ENCODE peak calls at places on chromosomes 12 and 14, in five cellular contexts. D is fibroblast of lung, P is HCT116, T is lung, Q is colonic mucosa. X is an unnamed sample.

GRCh38 chr14:85519661-85520305 is 10.2 kb upstream of the FLRT2 start:
- DNase-seq in D (no peak), P (no peak), Q (no peak), T (no peak), X (no peak)

GRCh38 chr14:61281911-61282310 is 773 bp upstream of the TMEM30B start:
- DNase-seq in D (no peak), Q (no peak), T (no peak), P (no peak), X (no peak)

GRCh38 chr14:96130854-96131253 is 73.8 kb upstream of the BDKRB2 start:
- DNase-seq in T (no peak), D (peak; percentile 64), P (no peak), Q (no peak), X (no peak)

GRCh38 chr12:30023186-30023585 is 239.4 kb upstream of the TMTC1 start:
- DNase-seq in D (peak; percentile 73), Q (no peak), P (no peak), T (no peak), X (no peak)

GRCh38 chr14:103141117-103141796 is 18.0 kb downstream of the TNFAIP2 start:
- DNase-seq in P (peak; percentile 73), D (peak; percentile 20), Q (peak; percentile 53), T (peak; percentile 51), X (peak; percentile 43)

GRCh38 chr14:90641111-90642010 is 174.9 kb downstream of the TTC7B start:
- DNase-seq in T (no peak), D (peak; percentile 39), P (no peak), Q (no peak), X (no peak)

GRCh38 chr14:52583544-52583943 is 30.9 kb downstream of the GPR137C start:
- DNase-seq in P (no peak), Q (no peak), T (no peak), D (peak; percentile 12), X (no peak)

GRCh38 chr14:100032749-100033148 is 32.5 kb upstream of the EVL start:
- DNase-seq in Q (no peak), P (no peak), D (no peak), T (no peak), X (no peak)

GRCh38 chr12:120265483-120266179 is at the start of gene PXN:
- DNase-seq in T (peak; percentile 84), Q (peak; percentile 91), D (peak; percentile 61), P (peak; percentile 67), X (peak; percentile 83)

GRCh38 chr12:71197460-71197859 is 39.7 kb upstream of the TSPAN8 start:
- DNase-seq in P (no peak), Q (no peak), D (no peak), T (no peak), X (no peak)

GRCh38 chr12:127628655-127629054 is 638.3 kb upstream of the TMEM132C start:
- DNase-seq in Q (no peak), P (no peak), T (no peak), D (peak; percentile 94), X (no peak)

GRCh38 chr12:21562859-21563258 is 36.8 kb downstream of the SPX start:
- DNase-seq in T (no peak), D (no peak), Q (no peak), P (no peak), X (no peak)

GRCh38 chr12:82857911-82858533 is 171.3 kb downstream of the TMTC2 start:
- DNase-seq in D (no peak), Q (no peak), T (no peak), P (no peak), X (no peak)

GRCh38 chr12:23380419-23381100 is 568.9 kb downstream of the SOX5 start:
- DNase-seq in D (no peak), T (no peak), P (no peak), Q (no peak), X (no peak)

GRCh38 chr12:32804301-32804700 is 48.6 kb upstream of the YARS2 start:
- DNase-seq in Q (no peak), D (no peak), P (no peak), T (no peak), X (no peak)

GRCh38 chr14:104307246-104307626 is 168.8 kb downstream of the KIF26A start:
- DNase-seq in D (no peak), T (no peak), Q (no peak), P (no peak), X (no peak)

GRCh38 chr12:117112268-117112595 is 13.0 kb upstream of the TESC start:
- DNase-seq in T (no peak), Q (no peak), P (no peak), D (no peak), X (no peak)

GRCh38 chr14:61596985-61597384 is 98.3 kb upstream of the HIF1A start:
- DNase-seq in Q (no peak), T (no peak), P (no peak), D (no peak), X (no peak)

GRCh38 chr12:67698711-67699603 is 50.4 kb downstream of the DYRK2 start:
- DNase-seq in T (no peak), P (no peak), D (peak; percentile 67), Q (no peak), X (no peak)

GRCh38 chr14:53368714-53369191 is 215.6 kb upstream of the DDHD1 start:
- DNase-seq in T (no peak), D (peak; percentile 92), P (no peak), Q (no peak), X (no peak)

GRCh38 chr14:105050551-105050897 is 14.7 kb downstream of the GPR132 start:
- DNase-seq in P (peak; percentile 16), D (no peak), T (peak; percentile 73), Q (peak; percentile 83), X (peak; percentile 94)

GRCh38 chr12:121295746-121296617 is 527 bp downstream of the CAMKK2 start:
- DNase-seq in D (no peak), Q (peak; percentile 67), P (no peak), T (peak; percentile 42), X (peak; percentile 47)

GRCh38 chr12:48977290-48978281 is 536 bp upstream of the WNT1 start:
- DNase-seq in T (peak; percentile 62), D (peak; percentile 59), Q (peak; percentile 73), P (no peak), X (peak; percentile 62)

GRCh38 chr12:14560904-14561574 is 6.6 kb downstream of the PLBD1 start:
- DNase-seq in P (no peak), D (no peak), Q (no peak), T (no peak), X (no peak)

GRCh38 chr12:14561677-14562076 is 6.0 kb downstream of the PLBD1 start:
- DNase-seq in Q (no peak), D (no peak), P (no peak), T (no peak), X (no peak)

GRCh38 chr12:14564336-14564959 is 3.2 kb downstream of the PLBD1 start:
- DNase-seq in T (no peak), P (no peak), D (no peak), Q (no peak), X (no peak)

GRCh38 chr12:14567311-14568195 is at the start of gene PLBD1:
- DNase-seq in Q (peak; percentile 72), P (no peak), D (peak; percentile 41), T (peak; percentile 82), X (peak; percentile 84)

GRCh38 chr12:14563051-14563450 is 4.6 kb downstream of the PLBD1 start:
- DNase-seq in D (no peak), T (no peak), Q (peak; percentile 46), P (no peak), X (no peak)
- H3K27ac ChIP-seq in D (no peak overlapping the region), T (no peak overlapping the region), Q (peak overlapping the region; percentile 47), P (no peak overlapping the region), X (no peak overlapping the region)

DNA sequence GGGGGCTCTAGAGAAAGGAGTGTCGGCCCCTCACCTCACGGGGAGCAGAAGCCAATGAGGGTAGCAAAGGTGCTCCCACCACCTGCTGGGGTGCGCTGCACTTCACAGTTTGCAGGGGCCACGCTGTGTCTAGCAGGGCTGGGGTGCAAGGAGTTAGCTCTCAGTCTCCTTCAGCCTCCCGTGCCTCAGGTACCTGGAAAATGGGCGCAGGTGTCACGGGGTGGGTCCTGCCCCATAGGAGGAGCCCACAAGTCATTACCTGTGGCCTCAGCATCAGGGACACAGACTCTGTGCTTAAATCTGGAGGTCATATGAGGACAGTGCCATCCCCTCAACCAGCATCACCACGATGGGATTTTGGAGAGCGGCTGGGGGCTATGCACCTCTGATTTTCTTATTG is 326.7 kb downstream of the ADGRD1 start:
- DNase-seq in P (no peak), T (no peak), D (no peak), Q (no peak), X (no peak)
- TF ChIP-seq CTCF in P (no peak), T (no peak), D (no peak), Q (no peak), X (no peak)

GRCh38 chr14:22179190-22179589 is 409.8 kb downstream of the DAD1 start:
- DNase-seq in T (no peak), P (no peak), Q (no peak), D (no peak), X (no peak)

GRCh38 chr14:22176930-22177329 is 412.1 kb downstream of the DAD1 start:
- DNase-seq in T (no peak), D (no peak), P (no peak), Q (no peak), X (no peak)

GRCh38 chr14:22180045-22180444 is 409.0 kb downstream of the DAD1 start:
- DNase-seq in Q (no peak), P (no peak), T (no peak), D (no peak), X (no peak)

GRCh38 chr14:22177870-22178269 is 411.2 kb downstream of the DAD1 start:
- DNase-seq in P (no peak), T (no peak), D (peak; percentile 17), Q (no peak), X (no peak)

DNA sequence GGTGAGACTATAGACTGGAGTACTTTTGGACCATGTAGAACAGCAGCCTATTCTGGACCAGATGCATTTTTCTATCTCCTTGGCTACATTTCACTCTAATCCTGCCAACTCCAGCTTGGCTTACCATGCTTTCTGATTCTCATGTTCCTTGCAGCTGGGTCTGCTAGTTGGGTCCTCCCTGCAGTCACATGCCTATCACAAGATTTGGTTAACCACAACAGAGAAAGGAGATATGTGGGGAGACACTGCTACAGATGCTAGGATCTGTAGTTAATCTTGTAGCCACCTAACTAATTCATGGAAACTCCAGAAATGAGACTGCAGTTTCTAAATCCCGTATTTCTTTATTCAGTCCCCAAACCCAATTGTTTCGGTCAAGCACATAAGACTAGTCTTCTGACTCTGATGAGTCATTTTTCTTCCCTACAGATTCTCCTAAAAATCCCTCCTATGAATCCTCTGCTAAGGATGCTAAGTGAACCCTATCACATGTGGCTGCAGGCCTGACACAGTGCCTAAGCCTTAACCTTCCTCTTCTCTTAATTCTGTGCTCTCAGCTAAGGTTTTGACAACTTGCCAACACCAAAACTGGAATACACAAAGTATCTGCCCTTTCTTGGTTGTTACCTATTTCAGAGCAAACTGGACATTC is 410.6 kb downstream of the DAD1 start:
- DNase-seq in D (peak; percentile 3), T (no peak), Q (no peak), P (no peak), X (no peak)
- H3K4me1 ChIP-seq in D (no peaks in the 10 kb centered on the region), T (no peaks in the 10 kb centered on the region), Q (no peaks in the 10 kb centered on the region), P (no peaks in the 10 kb centered on the region), X (no peaks in the 10 kb centered on the region)

DNA sequence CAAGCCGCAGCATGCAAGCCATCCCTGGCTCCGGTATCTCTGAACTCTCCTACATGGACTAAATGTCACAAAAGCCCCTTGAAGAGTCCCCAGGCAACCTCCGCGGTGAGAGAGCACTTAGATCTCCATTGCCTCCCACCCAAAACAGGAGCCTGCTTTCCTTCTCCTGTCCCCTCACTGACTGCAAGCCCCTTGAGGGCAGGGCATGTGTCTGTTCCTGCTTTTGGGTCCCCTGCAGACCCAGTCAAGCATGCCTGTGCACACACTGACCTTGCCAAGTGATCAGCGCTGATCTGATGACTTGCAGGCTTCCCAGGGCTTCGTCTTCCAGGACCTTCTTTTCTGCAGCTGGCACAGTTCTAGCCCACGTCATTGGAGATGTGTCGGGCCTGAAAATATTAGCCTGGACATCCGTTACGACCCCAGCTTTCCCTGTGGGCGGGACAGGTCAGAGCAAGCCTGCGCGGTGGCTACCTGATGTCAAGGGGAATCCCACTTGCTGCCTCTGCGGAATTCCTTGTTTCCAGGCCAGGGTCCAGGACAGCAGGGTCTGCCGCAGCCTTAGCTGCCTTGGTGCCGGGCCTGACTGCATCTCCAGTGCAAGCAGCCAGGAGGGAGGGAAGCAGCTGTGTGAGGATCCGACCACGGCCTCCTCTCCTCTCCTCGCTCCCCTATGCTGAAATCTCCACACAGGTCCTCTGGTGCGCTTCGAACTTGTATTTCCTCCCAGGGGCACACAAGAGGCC is 92.5 kb downstream of the FBXL14 start:
- DNase-seq in Q (no peak), T (no peak), P (no peak), D (no peak), X (no peak)
- H3K27ac ChIP-seq in Q (no peak overlapping the region), T (no peak overlapping the region), P (no peak overlapping the region), D (no peak overlapping the region), X (no peak overlapping the region)

X was measured in thyroid gland.